ENCODE peak calls at places on chromosomes 6 and 20, in nine cellular contexts. G is stomach, D is keratinocyte, M is choroid plexus epithelial cell, N is heart right ventricle, X is glutamatergic neuron, Z is mammary epithelial cell, E is uterus, K is dorsolateral prefrontal cortex. C is an unnamed sample.
A peak's percentile ranks its signal among the peaks of the same experiment; 100 is the strongest.

GRCh38 chr20:47754301-47754700 is 31.0 kb downstream of the SULF2 start:
- DNase-seq in D (no peak), M (no peak), Z (no peak), K (no peak), G (no peak), E (no peak), X (no peak), N (no peak), C (no peak)

GRCh38 chr6:107490568-107491058 is 696 bp downstream of the SOBP start:
- DNase-seq in E (no peak), G (no peak), Z (no peak), D (no peak), M (peak; percentile 2), N (no peak), K (no peak), X (no peak), C (peak; percentile 6)

GRCh38 chr20:63498950-63499332 is at the start of gene EEF1A2:
- DNase-seq in G (peak; percentile 60), E (no peak), M (no peak), X (peak; percentile 52), N (peak; percentile 77), K (peak; percentile 71), Z (no peak), D (no peak), C (no peak)

GRCh38 chr20:44701889-44702288 is 13.3 kb upstream of the CCN5 start:
- DNase-seq in X (no peak), N (no peak), D (no peak), K (no peak), Z (no peak), E (no peak), G (no peak), M (no peak), C (no peak)

GRCh38 chr6:162151050-162151658 is 576.4 kb downstream of the PRKN start:
- DNase-seq in X (no peak), E (no peak), M (peak; percentile 87), G (no peak), Z (no peak), N (no peak), D (no peak), K (peak; percentile 42), C (no peak)

GRCh38 chr6:75449625-75450206 is 43.9 kb downstream of the FILIP1 start:
- DNase-seq in E (no peak), D (no peak), M (peak; percentile 68), G (no peak), N (no peak), Z (no peak), K (no peak), X (no peak), C (no peak)

GRCh38 chr6:15374119-15374518 is 128.2 kb downstream of the JARID2 start:
- DNase-seq in M (no peak), X (no peak), E (no peak), G (no peak), K (no peak), D (no peak), N (no peak), Z (no peak), C (no peak)

GRCh38 chr20:25044261-25044560 is 13.7 kb downstream of the ACSS1 start:
- DNase-seq in K (no peak), G (no peak), X (no peak), Z (no peak), N (no peak), D (no peak), E (no peak), M (no peak), C (no peak)

GRCh38 chr6:30847421-30847970 is 36.8 kb upstream of the DDR1 start:
- DNase-seq in M (no peak), X (no peak), Z (no peak), G (no peak), N (no peak), E (no peak), K (no peak), D (no peak), C (no peak)

GRCh38 chr6:170113141-170113540 is 177.7 kb downstream of the DLL1 start:
- DNase-seq in N (no peak), E (peak; percentile 2), D (no peak), M (no peak), G (peak; percentile 4), K (no peak), X (no peak), Z (no peak), C (no peak)

GRCh38 chr20:53935353-53936084 is 134.9 kb downstream of the BCAS1 start:
- DNase-seq in N (no peak), K (no peak), X (no peak), D (no peak), E (no peak), G (no peak), Z (no peak), M (no peak), C (no peak)

GRCh38 chr6:117677553-117678131 is 2.4 kb downstream of the NUS1 start:
- DNase-seq in K (no peak), Z (peak; percentile 78), E (no peak), M (peak; percentile 94), D (peak; percentile 33), G (no peak), N (no peak), X (no peak), C (no peak)

GRCh38 chr20:63497946-63498935 is 642 bp downstream of the EEF1A2 start:
- DNase-seq in X (peak; percentile 49), Z (peak; percentile 29), G (peak; percentile 61), K (peak; percentile 52), M (no peak), D (no peak), E (no peak), N (peak; percentile 65), C (no peak)

DNA sequence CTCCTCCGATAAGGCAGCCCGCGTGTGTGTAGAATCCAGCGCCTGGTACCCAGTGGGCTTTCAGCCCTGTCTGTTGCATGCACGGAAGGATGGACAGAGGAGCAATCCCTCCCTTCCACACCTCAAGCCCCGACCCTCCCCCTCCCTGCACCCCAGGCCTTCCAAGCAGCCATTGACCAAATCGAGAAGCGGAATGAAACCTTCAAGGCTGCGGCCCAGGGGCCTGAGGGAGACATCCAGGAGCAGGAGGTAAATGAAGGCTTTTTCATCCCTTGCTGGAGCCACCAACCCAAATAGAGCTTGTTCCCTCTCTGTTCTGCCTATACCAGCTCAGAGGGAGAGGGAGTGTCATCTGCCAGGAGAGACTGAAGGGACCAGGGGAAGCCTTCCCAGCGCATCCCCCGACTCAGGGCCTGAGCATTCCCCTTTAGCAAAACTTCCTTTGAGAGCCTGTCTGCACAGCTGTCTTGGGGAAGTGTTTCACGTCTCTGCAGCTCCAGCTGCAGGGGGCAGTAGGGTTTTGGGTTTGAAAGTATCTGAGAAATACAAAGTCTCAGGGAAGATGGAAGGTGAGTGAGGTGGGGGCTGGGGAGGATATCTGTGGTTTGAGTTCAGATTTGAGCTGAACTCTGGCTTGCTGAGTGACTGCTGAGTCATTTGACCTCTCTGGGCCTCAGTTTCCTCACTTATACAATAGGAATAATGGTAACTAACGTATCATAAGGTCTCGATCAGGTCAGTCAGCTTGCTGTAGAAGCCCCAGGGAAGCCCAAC is 16.1 kb downstream of the FGD2 start:
- DNase-seq in X (no peak), E (no peak), Z (peak; percentile 67), M (peak; percentile 82), G (no peak), D (no peak), N (no peak), K (no peak), C (peak; percentile 58)
- TF ChIP-seq CTCF in X (no peak), E (peak; percentile 15), Z (peak; percentile 62), M (peak; percentile 83), G (no peak), D (no peak), N (peak; percentile 37), K (no peak), C (no peak)

DNA sequence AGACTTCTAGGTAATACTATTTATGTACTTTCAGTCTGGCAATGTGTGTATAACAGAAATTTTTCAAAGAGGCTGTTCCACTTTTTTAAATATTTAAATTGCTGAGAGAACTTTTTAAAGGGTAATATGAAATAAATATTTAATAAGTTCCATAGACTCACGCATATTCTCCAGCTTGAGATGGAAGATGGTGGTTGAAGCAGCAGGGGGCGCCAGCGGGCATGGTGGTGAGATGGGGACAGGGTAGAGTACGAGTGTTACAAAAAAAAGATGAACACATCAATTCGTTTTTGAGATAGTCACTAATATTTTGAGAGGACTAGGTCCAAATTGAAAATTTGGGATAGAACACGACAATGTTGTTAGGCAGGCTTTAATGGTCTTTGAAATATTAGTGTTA is 68.4 kb downstream of the RSPO3 start:
- DNase-seq in Z (peak; percentile 24), K (no peak), X (peak; percentile 89), D (no peak), G (peak; percentile 71), E (no peak), M (no peak), N (peak; percentile 69), C (peak; percentile 67)
- TF ChIP-seq CTCF in Z (peak; percentile 61), K (peak; percentile 50), X (peak; percentile 78), D (peak; percentile 74), G (peak; percentile 25), E (no peak), M (peak; percentile 42), N (peak; percentile 58), C (peak; percentile 76)

DNA sequence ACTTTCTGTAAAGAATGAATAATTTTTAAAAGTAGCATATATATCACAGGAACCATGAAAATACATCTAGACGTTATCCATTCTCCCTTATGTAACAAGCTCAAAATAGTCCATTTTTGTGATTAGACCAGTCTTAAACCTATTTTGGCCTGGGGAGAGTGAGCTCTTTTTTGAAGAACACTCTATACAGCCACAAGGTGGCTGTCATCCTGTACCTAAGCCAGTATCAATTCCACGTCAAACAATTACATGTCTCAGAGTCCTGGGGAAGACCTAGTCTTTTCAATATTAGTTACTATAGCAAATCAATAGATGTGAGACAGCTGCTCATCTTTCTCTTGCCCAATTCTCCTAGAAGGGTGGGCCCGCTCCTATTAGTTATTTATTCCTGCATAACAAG is 28.4 kb downstream of the FBXO5 start:
- DNase-seq in Z (no peak), E (no peak), X (no peak), N (no peak), K (no peak), M (peak; percentile 24), D (no peak), G (no peak), C (no peak)
- TF ChIP-seq CTCF in Z (no peak), E (no peak), X (no peak), N (no peak), K (no peak), M (peak; percentile 30), D (peak; percentile 3), G (no peak), C (peak; percentile 28)

GRCh38 chr6:6008114-6008647 is 1.5 kb upstream of the NRN1 start:
- DNase-seq in M (no peak), Z (no peak), D (no peak), E (no peak), X (no peak), N (no peak), K (no peak), G (no peak), C (no peak)

GRCh38 chr6:6005467-6006427 is 978 bp downstream of the NRN1 start:
- DNase-seq in X (peak; percentile 18), N (no peak), D (no peak), K (no peak), M (no peak), Z (no peak), E (no peak), G (no peak), C (peak; percentile 28)

GRCh38 chr6:6008648-6009421 is 2.1 kb upstream of the NRN1 start:
- DNase-seq in K (peak; percentile 60), D (no peak), M (no peak), E (peak; percentile 44), Z (peak; percentile 80), X (peak; percentile 91), G (peak; percentile 40), N (peak; percentile 73), C (peak; percentile 93)

GRCh38 chr6:6006428-6007310 is at the start of gene NRN1:
- DNase-seq in G (no peak), K (no peak), X (peak; percentile 31), E (no peak), M (no peak), N (no peak), Z (peak; percentile 61), D (no peak), C (peak; percentile 25)

GRCh38 chr6:6007311-6008113 is 787 bp upstream of the NRN1 start:
- DNase-seq in K (peak; percentile 68), G (no peak), D (no peak), N (peak; percentile 28), E (no peak), Z (peak; percentile 34), X (peak; percentile 77), M (no peak), C (peak; percentile 54)
- TF ChIP-seq CTCF in K (no peak), G (no peak), D (peak; percentile 18), N (peak; percentile 49), E (no peak), Z (no peak), X (peak; percentile 26), M (no peak), C (peak; percentile 33)

C was measured in endothelial cell.